ENCODE peak calls at places on chromosomes 2 and 18, in seven cellular contexts. G, F, X, Y, J, V and P are unnamed samples.

GRCh38 chr2:24102677-24103076 is 18.0 kb upstream of the TP53I3 start:
- DNase-seq in F (no peak), J (no peak), X (no peak), V (no peak), G (no peak), Y (no peak), P (no peak)

GRCh38 chr2:63658176-63658968 is 69.6 kb downstream of the MDH1 start:
- DNase-seq in Y (no peak), X (no peak), F (no peak), G (no peak), V (no peak), J (no peak), P (no peak)

GRCh38 chr2:10329880-10330699 is 27.4 kb downstream of the HPCAL1 start:
- DNase-seq in J (no peak), V (peak; percentile 55), F (peak; percentile 50), X (no peak), Y (no peak), G (no peak), P (no peak)

GRCh38 chr2:19207452-19207851 is 151.0 kb downstream of the OSR1 start:
- DNase-seq in X (no peak), V (no peak), J (no peak), Y (no peak), F (no peak), G (no peak), P (no peak)

GRCh38 chr18:9101730-9102390 is 639 bp upstream of the NDUFV2 start:
- DNase-seq in F (no peak), X (no peak), J (no peak), V (peak; percentile 71), G (no peak), Y (no peak), P (no peak)

GRCh38 chr2:82837588-82838304 is 1621.3 kb downstream of the SUCLG1 start:
- DNase-seq in Y (no peak), X (no peak), J (no peak), G (peak; percentile 87), V (peak; percentile 93), F (no peak), P (no peak)

GRCh38 chr2:217947341-217948316 is 55.2 kb downstream of the TNS1 start:
- DNase-seq in G (no peak), F (no peak), Y (no peak), X (no peak), J (peak; percentile 28), V (no peak), P (peak; percentile 87)

GRCh38 chr2:118089015-118089800 is 937 bp downstream of the INSIG2 start:
- DNase-seq in Y (peak; percentile 37), J (peak; percentile 34), F (peak; percentile 10), V (peak; percentile 47), G (peak; percentile 38), X (no peak), P (peak; percentile 54)

GRCh38 chr2:18752667-18753422 is 163.5 kb upstream of the NT5C1B start:
- DNase-seq in F (no peak), V (no peak), Y (no peak), G (no peak), X (no peak), J (no peak), P (no peak)

GRCh38 chr2:9230881-9231280 is 24.3 kb downstream of the ASAP2 start:
- DNase-seq in J (no peak), X (no peak), F (no peak), Y (no peak), G (no peak), V (no peak), P (no peak)

GRCh38 chr2:204066051-204066450 is 129.5 kb downstream of the ICOS start:
- DNase-seq in V (no peak), J (no peak), Y (no peak), X (no peak), F (no peak), G (no peak), P (no peak)

GRCh38 chr2:102000012-102000411 is 8.3 kb downstream of the IL1R2 start:
- DNase-seq in V (no peak), J (no peak), G (no peak), X (no peak), F (no peak), Y (no peak), P (no peak)

GRCh38 chr2:232483923-232484627 is 3.6 kb downstream of the ECEL1 start:
- DNase-seq in X (no peak), G (no peak), F (no peak), V (no peak), J (no peak), Y (no peak), P (peak; percentile 28)

GRCh38 chr2:31859959-31860358 is 150.8 kb downstream of the MEMO1 start:
- DNase-seq in F (no peak), Y (no peak), G (no peak), J (no peak), X (no peak), V (peak; percentile 25), P (no peak)

GRCh38 chr2:118371500-118371899 is 283.2 kb downstream of the INSIG2 start:
- DNase-seq in G (no peak), V (peak; percentile 36), X (no peak), F (no peak), Y (peak; percentile 84), J (no peak), P (peak; percentile 90)

GRCh38 chr2:85712849-85713612 is 18.9 kb downstream of the GNLY start:
- DNase-seq in X (peak; percentile 80), V (peak; percentile 82), F (no peak), J (peak; percentile 86), G (no peak), Y (no peak), P (no peak)

GRCh38 chr2:12819098-12819465 is 102.3 kb downstream of the TRIB2 start:
- DNase-seq in F (no peak), Y (no peak), G (peak; percentile 90), V (peak; percentile 99), J (peak; percentile 38), X (peak; percentile 97), P (no peak)

GRCh38 chr2:72984172-72984671 is 66.9 kb downstream of the EMX1 start:
- DNase-seq in F (no peak), G (no peak), V (no peak), Y (no peak), J (peak; percentile 77), X (no peak), P (no peak)

GRCh38 chr2:72982781-72983499 is 65.6 kb downstream of the EMX1 start:
- DNase-seq in Y (no peak), F (no peak), V (no peak), G (no peak), J (no peak), X (no peak), P (no peak)

GRCh38 chr2:72985891-72986683 is 68.8 kb downstream of the EMX1 start:
- DNase-seq in V (no peak), J (peak; percentile 72), Y (no peak), G (no peak), X (no peak), F (no peak), P (no peak)

GRCh38 chr2:72983500-72984039 is 66.3 kb downstream of the EMX1 start:
- DNase-seq in J (peak; percentile 52), Y (no peak), X (no peak), V (no peak), G (no peak), F (no peak), P (no peak)

GRCh38 chr2:72985136-72985535 is 67.8 kb downstream of the EMX1 start:
- DNase-seq in X (no peak), J (no peak), V (no peak), Y (no peak), F (no peak), G (no peak), P (no peak)
- H3K27ac ChIP-seq in X (no peak overlapping the region), J (peak overlapping the region; percentile 23), V (no peak overlapping the region), Y (no peak overlapping the region), F (no peak overlapping the region), G (no peak overlapping the region), P (no peak overlapping the region)

GRCh38 chr2:170310876-170311502 is 133.0 kb downstream of the MYO3B start:
- DNase-seq in V (no peak), X (no peak), J (no peak), F (no peak), G (peak; percentile 44), Y (no peak), P (no peak)
- TF ChIP-seq CTCF in V (no peak), X (no peak), J (no peak), F (no peak), G (no peak), Y (no peak), P (no peak)

GRCh38 chr2:238233625-238234024 is 6.2 kb downstream of the HES6 start:
- DNase-seq in X (no peak), Y (no peak), V (no peak), J (no peak), G (no peak), F (no peak), P (no peak)

GRCh38 chr2:238231809-238232208 is 8.0 kb downstream of the HES6 start:
- DNase-seq in G (no peak), F (no peak), V (no peak), Y (no peak), X (no peak), J (no peak), P (no peak)

GRCh38 chr2:238228700-238229099 is 11.1 kb downstream of the HES6 start:
- DNase-seq in G (no peak), J (peak; percentile 40), Y (no peak), F (no peak), X (no peak), V (no peak), P (no peak)

GRCh38 chr2:238230699-238231098 is 9.1 kb downstream of the HES6 start:
- DNase-seq in F (no peak), X (no peak), Y (no peak), G (no peak), V (no peak), J (no peak), P (no peak)

GRCh38 chr2:238231251-238231793 is 8.5 kb downstream of the HES6 start:
- DNase-seq in F (peak; percentile 80), V (peak; percentile 54), J (peak; percentile 75), G (peak; percentile 11), X (no peak), Y (peak; percentile 93), P (peak; percentile 91)
- H3K27ac ChIP-seq in F (peak overlapping the region; percentile 10), V (no peak overlapping the region), J (peak overlapping the region; percentile 48), G (no peak overlapping the region), X (no peak overlapping the region), Y (no peak overlapping the region), P (no peak overlapping the region)

GRCh38 chr2:105454801-105455485 is 56.1 kb upstream of the FHL2 start:
- DNase-seq in V (peak; percentile 73), F (no peak), J (peak; percentile 52), Y (peak; percentile 30), X (no peak), G (peak; percentile 68), P (peak; percentile 76)
- TF ChIP-seq CTCF in V (peak; percentile 79), F (no peak), J (no peak), Y (peak; percentile 34), X (no peak), G (peak; percentile 65), P (peak; percentile 64)

DNA sequence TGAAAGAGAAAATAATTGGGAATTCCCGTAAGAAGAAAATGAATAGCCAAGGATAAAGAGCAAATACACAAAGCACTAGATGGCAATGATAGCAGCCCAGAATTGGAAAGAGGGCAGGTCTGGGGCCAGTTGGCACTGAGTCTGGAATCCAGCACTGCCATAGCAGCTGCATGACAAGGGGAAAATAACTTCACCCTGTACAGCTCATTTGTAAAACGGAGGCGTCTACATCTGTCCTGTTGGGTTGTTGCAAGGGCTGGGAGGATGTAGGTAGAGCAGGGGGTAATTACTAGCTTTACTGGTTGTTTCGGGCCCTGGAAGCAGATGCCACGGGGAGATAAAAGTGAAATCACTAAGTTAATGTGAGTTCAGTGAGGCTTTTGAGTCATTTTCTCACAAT is 110.0 kb upstream of the RASGRP3 start:
- DNase-seq in G (no peak), V (no peak), X (no peak), J (peak; percentile 38), F (no peak), Y (no peak), P (no peak)
- H3K27ac ChIP-seq in G (no peak overlapping the region), V (no peak overlapping the region), X (no peak overlapping the region), J (peak overlapping the region; percentile 25), F (no peak overlapping the region), Y (peak overlapping the region; percentile 67), P (no peak overlapping the region)

GRCh38 chr18:37578886-37579513 is 13.4 kb upstream of the CELF4 start:
- DNase-seq in J (no peak), F (no peak), X (no peak), V (peak; percentile 17), G (peak; percentile 80), Y (peak; percentile 19), P (peak; percentile 52)
- TF ChIP-seq CTCF in J (no peak), F (no peak), X (no peak), V (peak; percentile 9), G (peak; percentile 83), Y (peak; percentile 69), P (peak; percentile 77)